ENCODE peak calls at places on chromosome 18, in four cellular contexts. C is upper lobe of right lung, K is fibroblast of lung, I is pancreas. J is an unnamed sample. For H3K4me1, the result is how much of the 10 kb centered on the place peaks cover.

GRCh38 chr18:55465313-55465712 is 122.7 kb downstream of the TCF4 start:
- DNase-seq in C (no peak), K (no peak), I (no peak), J (no peak)

GRCh38 chr18:48410095-48410920 is 1.1 kb upstream of the ZBTB7C start:
- DNase-seq in C (peak), K (peak), I (peak), J (peak)

GRCh38 chr18:33034941-33035340 is 262.1 kb upstream of the KLHL14 start:
- DNase-seq in C (no peak), K (peak), I (no peak), J (peak)

GRCh38 chr18:58297198-58297597 is 253.2 kb downstream of the NEDD4L start:
- DNase-seq in C (no peak), K (peak), I (no peak), J (no peak)

GRCh38 chr18:9988665-9989064 is 74.8 kb downstream of the VAPA start:
- DNase-seq in C (no peak), K (no peak), I (no peak), J (no peak)

GRCh38 chr18:10131036-10131774 is 217.4 kb downstream of the VAPA start:
- DNase-seq in C (no peak), K (no peak), I (no peak), J (no peak)

GRCh38 chr18:59787998-59788875 is 91.0 kb upstream of the CCBE1 start:
- DNase-seq in C (no peak), K (peak), I (no peak), J (peak)

GRCh38 chr18:27185025-27185763 is at the start of gene CHST9:
- DNase-seq in C (no peak), K (no peak), I (peak), J (no peak)

GRCh38 chr18:31436825-31437224 is 10.7 kb upstream of the DSG3 start:
- DNase-seq in C (no peak), K (peak), I (no peak), J (no peak)

GRCh38 chr18:40926679-40927078 is 1028.4 kb upstream of the PIK3C3 start:
- DNase-seq in C (no peak), K (peak), I (no peak), J (no peak)

GRCh38 chr18:685438-685837 is 27.0 kb downstream of the ENOSF1 start:
- DNase-seq in C (no peak), K (no peak), I (no peak), J (no peak)

GRCh38 chr18:13532406-13533075 is 193.8 kb downstream of the FAM210A start:
- DNase-seq in C (no peak), K (no peak), I (no peak), J (no peak)

GRCh38 chr18:56716692-56717146 is 65.6 kb downstream of the WDR7 start:
- DNase-seq in C (no peak), K (peak), I (no peak), J (no peak)

GRCh38 chr18:55547705-55548056 is 40.3 kb downstream of the TCF4 start:
- DNase-seq in C (no peak), K (no peak), I (no peak), J (no peak)

GRCh38 chr18:64972545-64972944 is 778.3 kb upstream of the CDH7 start:
- DNase-seq in C (no peak), K (peak), I (no peak), J (no peak)

GRCh38 chr18:51342815-51343214 is 145.3 kb upstream of the MEX3C start:
- DNase-seq in C (no peak), K (peak), I (no peak), J (peak)

GRCh38 chr18:40371673-40372072 is 1583.4 kb upstream of the PIK3C3 start:
- DNase-seq in C (no peak), K (peak), I (no peak), J (peak)

GRCh38 chr18:67961701-67962440 is 445.4 kb upstream of the DSEL start:
- DNase-seq in C (no peak), K (no peak), I (no peak), J (no peak)

GRCh38 chr18:22676423-22676822 is 256.7 kb upstream of the RBBP8 start:
- DNase-seq in C (no peak), K (no peak), I (no peak), J (peak)

GRCh38 chr18:22675006-22675405 is 257.3 kb upstream of the CTAGE1 start:
- DNase-seq in C (no peak), K (no peak), I (no peak), J (no peak)

GRCh38 chr18:22673182-22673862 is 255.6 kb upstream of the CTAGE1 start:
- DNase-seq in C (no peak), K (no peak), I (no peak), J (no peak)

GRCh38 chr18:22670914-22671313 is 253.2 kb upstream of the CTAGE1 start:
- DNase-seq in C (no peak), K (no peak), I (no peak), J (peak)

GRCh38 chr18:22674300-22674699 is 256.6 kb upstream of the CTAGE1 start:
- DNase-seq in C (no peak), K (peak), I (no peak), J (peak)
- H3K4me3 ChIP-seq in C (no peak), K (no peak), I (no peak), J (no peak)

GRCh38 chr18:3193354-3193753 is 26.4 kb downstream of the MYOM1 start:
- DNase-seq in C (no peak), K (no peak), I (no peak), J (no peak)

GRCh38 chr18:3194947-3195612 is 24.7 kb downstream of the MYOM1 start:
- DNase-seq in C (no peak), K (no peak), I (no peak), J (no peak)

GRCh38 chr18:3192286-3192685 is 27.5 kb downstream of the MYOM1 start:
- DNase-seq in C (no peak), K (no peak), I (no peak), J (no peak)

GRCh38 chr18:3189884-3190283 is 29.9 kb downstream of the MYOM1 start:
- DNase-seq in C (no peak), K (no peak), I (no peak), J (no peak)

GRCh38 chr18:3192752-3193151 is 27.0 kb downstream of the MYOM1 start:
- DNase-seq in C (no peak), K (no peak), I (no peak), J (no peak)
- H3K4me1 ChIP-seq in C (under half), K (under half), I (under half), J (under half)

GRCh38 chr18:45726603-45727002 is 2.6 kb downstream of the SLC14A1 start:
- DNase-seq in C (no peak), K (peak), I (no peak), J (no peak)

GRCh38 chr18:45724591-45724990 is 610 bp downstream of the SLC14A1 start:
- DNase-seq in C (no peak), K (peak), I (no peak), J (no peak)

GRCh38 chr18:45723921-45724320 is at the start of gene SLC14A1:
- DNase-seq in C (no peak), K (no peak), I (no peak), J (no peak)

GRCh38 chr18:45728341-45729010 is 4.5 kb downstream of the SLC14A1 start:
- DNase-seq in C (no peak), K (peak), I (no peak), J (peak)

GRCh38 chr18:45727068-45727467 is 3.1 kb downstream of the SLC14A1 start:
- DNase-seq in C (no peak), K (peak), I (no peak), J (no peak)
- H3K4me3 ChIP-seq in C (no peak), K (no peak), I (no peak), J (no peak)

DNA sequence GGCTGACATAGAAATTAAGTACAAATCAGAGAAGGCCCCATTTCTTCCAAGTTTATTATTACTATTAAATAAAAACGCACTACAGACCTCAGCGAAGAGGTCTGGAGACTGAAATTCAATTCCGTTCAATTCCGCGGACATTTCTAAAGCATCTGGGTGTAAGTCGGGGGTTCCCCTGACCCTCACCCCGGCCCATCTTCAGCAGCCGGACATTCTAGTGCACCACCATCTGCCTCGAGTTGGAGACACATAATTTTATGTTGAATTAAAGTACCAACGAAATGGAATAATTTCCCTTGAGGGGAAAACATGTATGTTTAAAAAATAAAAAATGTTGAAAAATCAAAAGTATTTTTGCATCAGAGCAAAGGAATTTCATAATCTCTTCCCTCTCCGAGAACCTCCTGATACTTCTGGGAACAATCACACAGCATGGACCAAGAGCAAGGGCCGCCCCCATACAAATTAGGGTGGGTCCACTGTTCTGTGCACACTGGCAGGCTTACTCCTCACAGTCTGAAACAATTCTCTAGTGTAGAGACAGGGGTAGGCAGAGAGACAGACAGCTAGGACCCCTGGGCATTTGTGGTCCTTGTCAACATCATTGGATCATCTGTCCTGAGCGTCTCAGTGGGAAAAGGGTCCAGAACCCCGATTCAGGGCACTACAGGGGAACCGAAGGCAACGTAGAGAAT is 29.3 kb downstream of the MBP start:
- DNase-seq in C (no peak), K (peak), I (no peak), J (peak)
- H3K4me1 ChIP-seq in C (half or more), K (under half), I (under half), J (half or more)

GRCh38 chr18:50195689-50196088 is 742 bp upstream of the MYO5B start:
- DNase-seq in C (no peak), K (no peak), I (no peak), J (no peak)
- H3K4me3 ChIP-seq in C (no peak), K (no peak), I (no peak), J (no peak)